ENCODE peak calls at places on chromosomes 7 and 10, in five cellular contexts. R, N, O, Y and G are unnamed samples.
A peak's percentile ranks its signal among the peaks of the same experiment; 100 is the strongest.

GRCh38 chr7:133642907-133643306 is 390.0 kb downstream of the EXOC4 start:
- DNase-seq in Y (no peak), O (no peak), N (no peak), R (no peak), G (no peak)

GRCh38 chr10:90130321-90131086 is 429.1 kb downstream of the KIF20B start:
- DNase-seq in Y (no peak), O (no peak), R (no peak), N (no peak), G (no peak)

GRCh38 chr7:85320699-85321476 is 134.0 kb upstream of the SEMA3D start:
- DNase-seq in O (no peak), Y (no peak), N (no peak), R (no peak), G (no peak)

GRCh38 chr10:112804036-112804435 is 146.0 kb upstream of the TCF7L2 start:
- DNase-seq in Y (peak; percentile 82), N (peak; percentile 39), R (no peak), O (no peak), G (peak; percentile 73)

GRCh38 chr10:104254493-104255243 is at the start of gene GSTO1:
- DNase-seq in Y (peak; percentile 82), O (peak; percentile 93), N (peak; percentile 74), R (peak; percentile 71), G (peak; percentile 67)

GRCh38 chr10:5692476-5693358 is 8.1 kb downstream of the TASOR2 start:
- DNase-seq in N (peak; percentile 62), O (peak; percentile 78), R (peak; percentile 66), Y (peak; percentile 41), G (peak; percentile 87)

GRCh38 chr7:157250605-157251228 is 86.1 kb upstream of the DNAJB6 start:
- DNase-seq in Y (peak; percentile 53), R (peak; percentile 59), O (no peak), N (peak; percentile 73), G (peak; percentile 73)

GRCh38 chr7:54072710-54073109 is 469.5 kb upstream of the VSTM2A start:
- DNase-seq in N (no peak), R (no peak), Y (no peak), O (no peak), G (peak; percentile 68)

GRCh38 chr7:100435401-100436304 is 644 bp downstream of the PPP1R35 start:
- DNase-seq in O (peak; percentile 79), Y (peak; percentile 59), R (peak; percentile 76), N (peak; percentile 45), G (peak; percentile 39)

GRCh38 chr10:35889226-35889625 is 247.1 kb upstream of the FZD8 start:
- DNase-seq in N (no peak), R (no peak), O (no peak), Y (no peak), G (no peak)

GRCh38 chr7:116628971-116629586 is 42.9 kb upstream of the MET start:
- DNase-seq in O (no peak), R (no peak), N (no peak), Y (peak; percentile 84), G (no peak)

GRCh38 chr7:14717711-14718304 is 184.7 kb downstream of the DGKB start:
- DNase-seq in R (no peak), N (no peak), Y (no peak), O (no peak), G (peak; percentile 47)

GRCh38 chr7:149306854-149307253 is 44.9 kb downstream of the ZNF783 start:
- DNase-seq in N (no peak), Y (no peak), R (no peak), O (no peak), G (no peak)

GRCh38 chr7:4241791-4242190 is 440.3 kb upstream of the FOXK1 start:
- DNase-seq in O (no peak), N (peak; percentile 72), R (no peak), Y (no peak), G (no peak)

GRCh38 chr10:15504101-15504840 is 133.2 kb upstream of the FAM171A1 start:
- DNase-seq in N (no peak), O (no peak), Y (no peak), R (no peak), G (no peak)

GRCh38 chr7:17557305-17557704 is 258.9 kb downstream of the AHR start:
- DNase-seq in R (no peak), O (no peak), Y (no peak), N (no peak), G (no peak)

GRCh38 chr7:8277394-8277982 is 15.5 kb upstream of the ICA1 start:
- DNase-seq in R (no peak), O (no peak), Y (peak; percentile 39), N (no peak), G (no peak)

GRCh38 chr7:139738101-139738489 is 39.7 kb downstream of the HIPK2 start:
- DNase-seq in Y (no peak), N (no peak), R (peak; percentile 37), O (no peak), G (peak; percentile 48)

GRCh38 chr7:129560831-129561230 is 50.7 kb upstream of the NRF1 start:
- DNase-seq in N (no peak), R (no peak), O (no peak), Y (no peak), G (no peak)

GRCh38 chr7:1844956-1845390 is 174.9 kb downstream of the ELFN1 start:
- DNase-seq in N (no peak), O (peak; percentile 61), R (no peak), Y (no peak), G (no peak)

GRCh38 chr10:89702121-89702480 is 711 bp downstream of the KIF20B start:
- DNase-seq in O (no peak), N (no peak), Y (no peak), R (no peak), G (no peak)

GRCh38 chr7:18574676-18575075 is 79.1 kb downstream of the HDAC9 start:
- DNase-seq in N (no peak), Y (no peak), O (no peak), R (no peak), G (no peak)

GRCh38 chr10:23291551-23292334 is 52.9 kb downstream of the C10orf67 start:
- DNase-seq in Y (peak; percentile 66), R (no peak), O (no peak), N (no peak), G (no peak)

GRCh38 chr7:84975586-84976185 is 211.2 kb downstream of the SEMA3D start:
- DNase-seq in Y (no peak), R (no peak), N (no peak), O (no peak), G (peak; percentile 50)

GRCh38 chr7:153452661-153453060 is 599.5 kb upstream of the DPP6 start:
- DNase-seq in Y (no peak), O (no peak), R (no peak), N (no peak), G (no peak)

GRCh38 chr7:153454283-153454682 is 597.9 kb upstream of the DPP6 start:
- DNase-seq in R (no peak), Y (no peak), N (no peak), O (no peak), G (no peak)

DNA sequence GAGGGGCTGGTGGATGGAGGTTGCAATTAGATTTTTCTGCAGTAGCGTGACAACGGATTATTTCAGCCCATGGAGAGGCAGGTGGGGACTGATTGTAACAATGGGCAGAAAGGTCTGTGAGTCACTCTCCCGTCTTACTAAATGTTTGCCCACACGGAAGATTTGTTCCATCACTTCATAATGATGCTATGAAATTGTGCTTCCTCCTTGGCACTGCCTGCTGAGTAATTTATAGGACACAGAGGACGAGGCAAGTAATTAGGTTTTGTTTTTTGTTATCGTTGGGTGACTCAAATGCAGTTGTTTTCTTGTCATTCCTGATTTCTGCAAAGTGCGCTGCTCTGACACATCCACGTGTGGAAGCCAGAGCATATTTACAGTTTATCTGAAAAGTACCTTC is 594.4 kb upstream of the DPP6 start:
- DNase-seq in R (no peak), O (no peak), N (no peak), Y (no peak), G (no peak)
- H3K9me3 ChIP-seq in R (no peaks in the 10 kb centered on the region), O (no peaks in the 10 kb centered on the region), N (peaks cover 31% of the 10 kb centered on the region), Y (no peaks in the 10 kb centered on the region), G (no peaks in the 10 kb centered on the region)

GRCh38 chr7:106966121-106966520 is 78.4 kb upstream of the PRKAR2B start:
- DNase-seq in N (no peak), O (no peak), Y (no peak), R (no peak), G (no peak)

GRCh38 chr7:106959753-106960152 is 84.8 kb upstream of the PRKAR2B start:
- DNase-seq in Y (no peak), R (no peak), O (no peak), N (peak; percentile 76), G (no peak)

GRCh38 chr7:106962751-106963150 is 81.8 kb upstream of the PRKAR2B start:
- DNase-seq in R (no peak), O (no peak), Y (no peak), N (no peak), G (no peak)

GRCh38 chr7:106968160-106968559 is 76.3 kb upstream of the PRKAR2B start:
- DNase-seq in O (no peak), Y (no peak), R (no peak), N (peak; percentile 50), G (no peak)

DNA sequence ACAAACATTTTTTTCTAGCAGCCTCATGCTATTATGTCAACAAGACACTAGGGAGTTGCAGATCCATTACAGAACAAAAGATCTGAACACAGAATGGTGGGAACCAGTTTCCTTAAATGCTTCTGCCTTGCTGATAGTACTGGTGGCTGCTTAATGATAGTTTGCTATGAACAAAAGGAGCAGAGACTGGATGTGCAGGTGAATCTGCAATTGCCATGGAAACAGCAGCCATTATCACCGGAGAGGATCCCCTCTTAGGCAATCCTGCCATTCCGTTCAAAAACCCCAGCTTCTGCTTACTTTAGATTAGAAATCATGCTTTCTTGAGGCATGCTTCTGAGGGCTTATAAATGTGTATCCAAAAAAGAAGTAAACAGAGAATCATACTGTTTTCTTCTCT is 80.0 kb upstream of the PRKAR2B start:
- DNase-seq in R (no peak), Y (no peak), N (no peak), O (no peak), G (no peak)
- H3K27me3 ChIP-seq in R (no peaks in the 10 kb centered on the region), Y (no peaks in the 10 kb centered on the region), N (no peaks in the 10 kb centered on the region), O (no peaks in the 10 kb centered on the region), G (no peaks in the 10 kb centered on the region)

DNA sequence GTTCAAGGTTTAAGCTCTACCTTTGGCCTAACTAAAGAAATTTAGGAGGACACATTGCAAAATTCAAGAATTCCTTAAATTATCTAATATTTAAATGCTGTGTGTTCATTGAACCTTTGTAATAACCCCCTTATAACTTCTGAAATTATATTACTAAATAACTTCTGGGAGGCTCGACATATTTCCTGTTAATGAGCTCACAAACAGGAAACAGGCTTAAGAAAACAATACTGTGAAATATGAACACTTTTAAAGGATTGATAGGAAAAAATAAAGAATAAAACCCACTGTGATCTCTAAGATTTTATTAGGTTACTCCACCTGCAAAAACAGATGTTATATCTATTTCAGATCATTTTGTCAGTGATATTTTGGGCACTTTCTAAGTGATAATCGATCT is 74.1 kb downstream of the FOXP2 start:
- DNase-seq in R (no peak), N (no peak), Y (no peak), O (no peak), G (no peak)
- H3K9me3 ChIP-seq in R (no peaks in the 10 kb centered on the region), N (no peaks in the 10 kb centered on the region), Y (no peaks in the 10 kb centered on the region), O (peaks cover 4% of the 10 kb centered on the region), G (no peaks in the 10 kb centered on the region)

GRCh38 chr7:154791611-154792010 is 211.3 kb downstream of the PAXIP1 start:
- DNase-seq in Y (no peak), R (no peak), O (no peak), N (no peak), G (no peak)

GRCh38 chr7:154795437-154795836 is 207.5 kb downstream of the PAXIP1 start:
- DNase-seq in O (no peak), N (no peak), R (no peak), Y (no peak), G (no peak)

GRCh38 chr7:154794147-154794780 is 208.7 kb downstream of the PAXIP1 start:
- DNase-seq in R (no peak), O (no peak), Y (no peak), N (peak; percentile 87), G (no peak)

GRCh38 chr7:154792436-154793055 is 210.4 kb downstream of the PAXIP1 start:
- DNase-seq in O (no peak), Y (no peak), R (no peak), N (no peak), G (no peak)

GRCh38 chr7:154795014-154795413 is 207.9 kb downstream of the PAXIP1 start:
- DNase-seq in Y (no peak), O (no peak), N (peak; percentile 66), R (no peak), G (peak; percentile 33)
- H3K27me3 ChIP-seq in Y (no peaks in the 10 kb centered on the region), O (peaks cover 10% of the 10 kb centered on the region), N (no peaks in the 10 kb centered on the region), R (no peaks in the 10 kb centered on the region), G (no peaks in the 10 kb centered on the region)